ENCODE peak calls at places on chromosomes 11 and 22, in nine cellular contexts. I is ovary, P is small intestine, A is astrocyte, N is lower lobe of right lung, W is IMR-90, K is tibial artery, Q is pancreas, E is heart left ventricle. Z is an unnamed sample.

GRCh38 chr11:71454470-71455113 is 1.6 kb downstream of the NADSYN1 start:
- DNase-seq in K (no peak), Q (no peak), E (no peak), A (no peak), W (no peak), N (no peak), P (peak; percentile 87), I (no peak), Z (no peak)

GRCh38 chr11:122703541-122704272 is 48.2 kb downstream of the UBASH3B start:
- DNase-seq in K (no peak), A (no peak), P (no peak), W (no peak), E (no peak), Q (no peak), I (no peak), N (no peak), Z (no peak)

GRCh38 chr22:30201970-30202369 is 44.6 kb downstream of the LIF start:
- DNase-seq in W (peak; percentile 92), P (no peak), E (no peak), I (no peak), Q (no peak), N (no peak), A (peak; percentile 84), K (no peak), Z (no peak)

GRCh38 chr22:35947794-35948425 is 80.7 kb downstream of the RBFOX2 start:
- DNase-seq in I (no peak), K (no peak), P (no peak), A (peak; percentile 55), Q (no peak), E (no peak), N (no peak), W (peak; percentile 77), Z (no peak)

GRCh38 chr11:45610627-45611026 is 54.8 kb downstream of the CHST1 start:
- DNase-seq in K (no peak), W (no peak), E (no peak), P (no peak), A (no peak), Q (no peak), I (no peak), N (no peak), Z (no peak)

GRCh38 chr22:39574779-39575551 is 4.4 kb downstream of the CACNA1I start:
- DNase-seq in N (no peak), W (peak; percentile 95), Q (no peak), A (peak; percentile 91), I (no peak), E (no peak), P (no peak), K (no peak), Z (no peak)

GRCh38 chr11:10381730-10382129 is 73.3 kb upstream of the AMPD3 start:
- DNase-seq in P (no peak), Q (no peak), K (no peak), N (no peak), I (no peak), E (no peak), A (peak; percentile 74), W (peak; percentile 37), Z (no peak)

GRCh38 chr22:39351689-39352214 is 2.0 kb downstream of the SYNGR1 start:
- DNase-seq in I (no peak), N (no peak), A (peak; percentile 47), E (no peak), Q (no peak), P (peak; percentile 9), W (peak; percentile 44), K (no peak), Z (no peak)

GRCh38 chr11:61126266-61126665 is 24.0 kb downstream of the CD5 start:
- DNase-seq in Q (peak; percentile 49), P (no peak), E (no peak), I (peak; percentile 77), K (no peak), W (no peak), A (no peak), N (no peak), Z (no peak)

GRCh38 chr11:829946-830294 is 2.2 kb downstream of the CRACR2B start:
- DNase-seq in I (no peak), Q (no peak), N (no peak), P (no peak), E (no peak), K (no peak), W (no peak), A (no peak), Z (no peak)

GRCh38 chr11:65416341-65417185 is 6.0 kb upstream of the NEAT1 start:
- DNase-seq in Q (peak; percentile 96), N (peak; percentile 94), A (peak; percentile 29), W (peak; percentile 71), P (peak; percentile 88), I (peak; percentile 89), E (peak; percentile 94), K (peak; percentile 92), Z (peak; percentile 93)

GRCh38 chr11:112229746-112230433 is 3.7 kb downstream of the PTS start:
- DNase-seq in N (no peak), P (no peak), K (no peak), Q (no peak), E (no peak), I (no peak), A (peak; percentile 94), W (peak; percentile 86), Z (no peak)

GRCh38 chr11:73396251-73396930 is 20.2 kb downstream of the RELT start:
- DNase-seq in W (no peak), I (no peak), N (no peak), K (no peak), Q (no peak), P (no peak), E (no peak), A (no peak), Z (no peak)

GRCh38 chr11:119155733-119156492 is 7.1 kb downstream of the ABCG4 start:
- DNase-seq in Q (no peak), N (no peak), K (no peak), W (no peak), P (no peak), I (no peak), A (no peak), E (no peak), Z (no peak)

GRCh38 chr11:22433066-22433450 is 94.9 kb downstream of the SLC17A6 start:
- DNase-seq in E (no peak), I (no peak), W (no peak), A (peak; percentile 74), N (no peak), Q (no peak), P (no peak), K (no peak), Z (no peak)

GRCh38 chr11:86678296-86678695 is 5.9 kb upstream of the ME3 start:
- DNase-seq in K (no peak), Q (no peak), N (no peak), I (no peak), E (no peak), W (no peak), A (no peak), P (no peak), Z (no peak)

GRCh38 chr11:129374993-129375721 is 491 bp upstream of the BARX2 start:
- DNase-seq in E (no peak), A (no peak), Q (peak; percentile 86), W (no peak), I (no peak), N (peak; percentile 47), P (peak; percentile 84), K (no peak), Z (peak; percentile 43)
- H3K4me3 ChIP-seq in E (peak overlapping the region; percentile 36), A (no peak overlapping the region), Q (peak overlapping the region; percentile 38), W (no peak overlapping the region), I (peak overlapping the region; percentile 17), N (peak overlapping the region; percentile 33), P (peak overlapping the region; percentile 12), K (peak overlapping the region; percentile 17), Z (peak overlapping the region; percentile 24)

GRCh38 chr11:79092791-79093313 is 348.0 kb downstream of the TENM4 start:
- DNase-seq in P (no peak), N (no peak), E (peak; percentile 43), Q (no peak), W (peak; percentile 100), K (no peak), A (peak; percentile 100), I (peak; percentile 27), Z (peak; percentile 17)

GRCh38 chr11:79098096-79098495 is 342.7 kb downstream of the TENM4 start:
- DNase-seq in E (no peak), K (no peak), A (no peak), I (no peak), P (no peak), W (no peak), Q (no peak), N (no peak), Z (no peak)

GRCh38 chr11:79097279-79097875 is 343.5 kb downstream of the TENM4 start:
- DNase-seq in A (peak; percentile 30), N (no peak), I (peak; percentile 47), Q (no peak), K (peak; percentile 29), W (no peak), E (no peak), P (no peak), Z (peak; percentile 19)

GRCh38 chr11:79094601-79095000 is 346.2 kb downstream of the TENM4 start:
- DNase-seq in W (no peak), N (no peak), K (no peak), E (no peak), A (no peak), Q (no peak), I (no peak), P (no peak), Z (no peak)

GRCh38 chr11:79095424-79095823 is 345.4 kb downstream of the TENM4 start:
- DNase-seq in E (no peak), P (no peak), K (no peak), A (no peak), I (no peak), W (no peak), Q (no peak), N (no peak), Z (no peak)
- H3K4me1 ChIP-seq in E (no peaks in the 10 kb centered on the region), P (no peaks in the 10 kb centered on the region), K (peaks cover 16% of the 10 kb centered on the region), A (peaks cover 3% of the 10 kb centered on the region), I (peaks cover 18% of the 10 kb centered on the region), W (peaks cover 19% of the 10 kb centered on the region), Q (no peaks in the 10 kb centered on the region), N (peaks cover 8% of the 10 kb centered on the region), Z (no peaks in the 10 kb centered on the region)

DNA sequence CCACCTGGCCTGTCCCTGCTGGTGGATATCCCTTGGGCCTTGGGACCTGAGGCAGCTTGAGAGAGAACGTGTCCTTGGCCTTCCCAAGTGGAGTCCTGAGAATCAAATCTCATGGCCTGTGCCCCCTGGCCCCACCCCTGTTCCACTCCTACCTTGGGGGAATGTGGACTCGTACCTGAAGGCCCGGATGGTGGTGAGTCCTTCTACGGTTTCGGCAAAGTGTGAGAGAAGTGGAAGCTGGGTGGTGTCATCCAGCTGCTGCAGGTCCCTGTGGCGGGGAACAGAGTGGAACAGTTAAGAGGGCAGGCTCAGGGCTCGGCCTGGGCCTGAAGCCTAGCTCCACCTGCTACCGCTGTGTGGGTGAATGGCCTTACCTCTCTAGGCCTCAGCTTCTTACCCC is 14.0 kb upstream of the KCNJ11 start:
- DNase-seq in I (no peak), W (no peak), N (no peak), A (no peak), E (no peak), Q (no peak), K (no peak), P (no peak), Z (no peak)
- H3K4me3 ChIP-seq in I (no peak overlapping the region), W (no peak overlapping the region), N (no peak overlapping the region), A (no peak overlapping the region), E (no peak overlapping the region), Q (no peak overlapping the region), K (no peak overlapping the region), P (no peak overlapping the region), Z (no peak overlapping the region)

DNA sequence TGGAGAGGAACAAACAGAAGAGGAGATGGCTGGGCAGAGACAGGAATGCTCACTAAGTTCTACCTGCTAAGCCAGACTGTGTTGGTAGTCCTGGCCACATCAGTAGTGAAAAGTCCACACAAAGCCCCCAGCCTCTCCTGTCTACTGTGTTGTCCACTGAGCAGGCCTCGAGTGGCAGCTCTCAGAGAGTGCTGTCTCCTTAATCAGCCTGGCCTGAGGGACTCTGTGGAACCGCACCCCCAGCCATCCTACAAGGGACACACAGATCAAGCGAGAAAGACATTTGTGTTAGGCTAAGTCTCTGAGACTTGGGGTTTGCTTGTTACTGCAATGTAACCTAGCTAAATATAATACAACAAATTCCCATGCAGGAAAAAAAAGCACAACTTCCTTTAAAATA is 71.0 kb downstream of the PACSIN2 start:
- DNase-seq in N (no peak), W (no peak), E (no peak), K (no peak), Q (peak; percentile 25), P (no peak), I (no peak), A (no peak), Z (no peak)
- H3K4me1 ChIP-seq in N (peaks cover 56% of the 10 kb centered on the region), W (peaks cover 22% of the 10 kb centered on the region), E (peaks cover 76% of the 10 kb centered on the region), K (peaks cover 98% of the 10 kb centered on the region), Q (peaks cover 58% of the 10 kb centered on the region), P (peaks cover 17% of the 10 kb centered on the region), I (peaks cover 24% of the 10 kb centered on the region), A (peaks cover 39% of the 10 kb centered on the region), Z (peaks cover 35% of the 10 kb centered on the region)